ENCODE peak calls at places on chromosome 5, in six cellular contexts. Z, X, P, A, B and R are unnamed samples.

GRCh38 chr5:65862384-65862783 is 64.0 kb upstream of the ERBIN start:
- DNase-seq in Z (no peak), X (no peak), P (no peak), A (no peak), B (no peak), R (no peak)

GRCh38 chr5:33043598-33043997 is 332.5 kb downstream of the NPR3 start:
- DNase-seq in Z (no peak), X (no peak), P (no peak), A (no peak), B (no peak), R (no peak)

GRCh38 chr5:39427225-39427624 is 2.4 kb upstream of the DAB2 start:
- DNase-seq in Z (no peak), X (no peak), P (no peak), A (no peak), B (no peak), R (no peak)

GRCh38 chr5:82863260-82863659 is 213.9 kb downstream of the TMEM167A start:
- DNase-seq in Z (no peak), X (no peak), P (no peak), A (no peak), B (no peak), R (no peak)

GRCh38 chr5:99355881-99356280 is 427.1 kb upstream of the CHD1 start:
- DNase-seq in Z (peak), X (no peak), P (no peak), A (no peak), B (no peak), R (no peak)

GRCh38 chr5:43772601-43773031 is 169.6 kb downstream of the NNT start:
- DNase-seq in Z (peak), X (no peak), P (no peak), A (no peak), B (no peak), R (peak)

GRCh38 chr5:95773325-95774059 is 42.4 kb downstream of the RHOBTB3 start:
- DNase-seq in Z (no peak), X (no peak), P (no peak), A (no peak), B (no peak), R (no peak)

GRCh38 chr5:8138884-8139283 is 269.9 kb downstream of the MTRR start:
- DNase-seq in Z (no peak), X (no peak), P (no peak), A (no peak), B (no peak), R (no peak)

GRCh38 chr5:143041972-143042770 is 272.0 kb downstream of the ARHGAP26 start:
- DNase-seq in Z (no peak), X (no peak), P (no peak), A (no peak), B (no peak), R (no peak)

GRCh38 chr5:112733586-112733985 is 4.1 kb upstream of the APC start:
- DNase-seq in Z (no peak), X (no peak), P (no peak), A (no peak), B (no peak), R (no peak)

GRCh38 chr5:158538506-158539074 is 561.1 kb downstream of the EBF1 start:
- DNase-seq in Z (no peak), X (peak), P (no peak), A (peak), B (peak), R (no peak)

GRCh38 chr5:159758189-159758588 is 158.1 kb upstream of the ADRA1B start:
- DNase-seq in Z (no peak), X (no peak), P (no peak), A (no peak), B (no peak), R (no peak)

GRCh38 chr5:146484714-146485391 is 31.1 kb downstream of the GPR151 start:
- DNase-seq in Z (no peak), X (no peak), P (no peak), A (no peak), B (no peak), R (no peak)

GRCh38 chr5:671459-672328 is 21.5 kb downstream of the TPPP start:
- DNase-seq in Z (no peak), X (peak), P (peak), A (peak), B (peak), R (peak)

GRCh38 chr5:151745071-151745705 is 13.2 kb downstream of the ATOX1 start:
- DNase-seq in Z (peak), X (peak), P (no peak), A (peak), B (peak), R (peak)

GRCh38 chr5:61728287-61728686 is 396.2 kb downstream of the ZSWIM6 start:
- DNase-seq in Z (no peak), X (no peak), P (no peak), A (no peak), B (no peak), R (no peak)

GRCh38 chr5:96726802-96727201 is 64.6 kb downstream of the CAST start:
- DNase-seq in Z (no peak), X (no peak), P (no peak), A (no peak), B (no peak), R (no peak)

GRCh38 chr5:33300209-33300742 is 140.5 kb upstream of the TARS1 start:
- DNase-seq in Z (no peak), X (no peak), P (no peak), A (no peak), B (peak), R (no peak)

GRCh38 chr5:6837519-6838110 is 124.4 kb downstream of the TENT4A start:
- DNase-seq in Z (no peak), X (no peak), P (no peak), A (no peak), B (peak), R (no peak)

GRCh38 chr5:119288364-119289047 is 67.3 kb upstream of the TNFAIP8 start:
- DNase-seq in Z (no peak), X (no peak), P (no peak), A (no peak), B (no peak), R (peak)

GRCh38 chr5:134189031-134189430 is 12.3 kb upstream of the SKP1 start:
- DNase-seq in Z (no peak), X (no peak), P (no peak), A (no peak), B (no peak), R (no peak)

GRCh38 chr5:89087551-89088318 is 204.8 kb upstream of the MEF2C start:
- DNase-seq in Z (no peak), X (no peak), P (no peak), A (no peak), B (peak), R (no peak)

GRCh38 chr5:132486318-132487094 is 4.1 kb downstream of the IRF1 start:
- DNase-seq in Z (no peak), X (no peak), P (no peak), A (no peak), B (no peak), R (no peak)

GRCh38 chr5:143349127-143349526 is 54.4 kb downstream of the NR3C1 start:
- DNase-seq in Z (no peak), X (no peak), P (no peak), A (no peak), B (no peak), R (no peak)

GRCh38 chr5:2591777-2592453 is 159.6 kb downstream of the IRX2 start:
- DNase-seq in Z (no peak), X (no peak), P (no peak), A (no peak), B (no peak), R (no peak)

GRCh38 chr5:760363-761205 is 23.9 kb downstream of the ZDHHC11B start:
- DNase-seq in Z (no peak), X (no peak), P (no peak), A (no peak), B (no peak), R (no peak)

GRCh38 chr5:56069652-56070226 is 75.0 kb upstream of the IL6ST start:
- DNase-seq in Z (no peak), X (no peak), P (no peak), A (no peak), B (no peak), R (no peak)

GRCh38 chr5:79105868-79106267 is 5.7 kb upstream of the BHMT start:
- DNase-seq in Z (no peak), X (no peak), P (no peak), A (no peak), B (no peak), R (no peak)

GRCh38 chr5:166427211-166427610 is 1864.2 kb upstream of the WWC1 start:
- DNase-seq in Z (no peak), X (no peak), P (no peak), A (no peak), B (no peak), R (no peak)

GRCh38 chr5:125026900-125027731 is 280.7 kb upstream of the ZNF608 start:
- DNase-seq in Z (no peak), X (no peak), P (no peak), A (no peak), B (no peak), R (peak)

GRCh38 chr5:163993126-163993525 is 487.7 kb downstream of the MAT2B start:
- DNase-seq in Z (no peak), X (no peak), P (no peak), A (no peak), B (no peak), R (no peak)

GRCh38 chr5:148382961-148383360 is 797 bp upstream of the FBXO38 start:
- DNase-seq in Z (no peak), X (no peak), P (no peak), A (no peak), B (no peak), R (no peak)